ENCODE peak calls at places on chromosome 16, in six cellular contexts. O, F, C, X, H and B are unnamed samples.

GRCh38 chr16:14074544-14074943 is 3.4 kb downstream of the MRTFB start:
- DNase-seq in C (no peak), H (no peak), X (no peak), O (no peak), F (no peak), B (no peak)

GRCh38 chr16:71552698-71553503 is 24.0 kb downstream of the TAT start:
- DNase-seq in F (no peak), X (no peak), O (no peak), C (no peak), H (no peak), B (no peak)

GRCh38 chr16:86307518-86307903 is 202.8 kb upstream of the FOXF1 start:
- DNase-seq in C (no peak), X (no peak), F (peak), O (no peak), H (no peak), B (no peak)

GRCh38 chr16:89618114-89618999 is 4.9 kb downstream of the DPEP1 start:
- DNase-seq in C (no peak), F (no peak), H (no peak), X (peak), O (no peak), B (no peak)

GRCh38 chr16:55875273-55875672 is at the start of gene CES5A:
- DNase-seq in X (no peak), H (no peak), C (no peak), O (no peak), F (no peak), B (no peak)

GRCh38 chr16:66326995-66327513 is 39.4 kb upstream of the CDH5 start:
- DNase-seq in H (no peak), O (no peak), F (no peak), C (no peak), X (peak), B (no peak)

GRCh38 chr16:49373504-49373903 is at the start of gene C16orf78:
- DNase-seq in H (no peak), X (no peak), O (no peak), F (no peak), C (no peak), B (no peak)

GRCh38 chr16:29816694-29817441 is 916 bp downstream of the PAGR1 start:
- DNase-seq in C (no peak), X (peak), O (peak), F (no peak), H (no peak), B (peak)

GRCh38 chr16:11296351-11296705 is 15.2 kb upstream of the PRM1 start:
- DNase-seq in C (no peak), H (no peak), X (no peak), F (no peak), O (no peak), B (no peak)